ENCODE peak calls at places on chromosomes 13 and 19, in five cellular contexts. U is SK-N-SH, Y is GM12878, P is IMR-90, Z is K562. K is an unnamed sample.

GRCh38 chr13:44764334-44764733 is 188.2 kb upstream of the TSC22D1 start:
- DNase-seq in Z (no peak), P (no peak), U (no peak), Y (no peak), K (no peak)

GRCh38 chr13:113726961-113727411 is 32.0 kb upstream of the TMEM255B start:
- DNase-seq in U (no peak), Z (no peak), Y (no peak), P (peak; percentile 31), K (no peak)

GRCh38 chr13:74708629-74709028 is 574.4 kb upstream of the KLF12 start:
- DNase-seq in Y (no peak), U (no peak), P (no peak), Z (no peak), K (no peak)

GRCh38 chr19:23509686-23510450 is 114.6 kb upstream of the ZNF91 start:
- DNase-seq in Y (no peak), U (no peak), P (no peak), Z (no peak), K (no peak)

GRCh38 chr13:87777395-87777794 is 106.2 kb downstream of the SLITRK5 start:
- DNase-seq in Z (no peak), P (no peak), Y (no peak), U (no peak), K (no peak)

GRCh38 chr19:42279148-42279901 is 10.3 kb downstream of the CIC start:
- DNase-seq in Z (no peak), P (no peak), U (no peak), Y (no peak), K (no peak)

GRCh38 chr19:38665950-38666661 is 18.7 kb downstream of the ACTN4 start:
- DNase-seq in U (no peak), Z (no peak), P (peak; percentile 51), Y (no peak), K (peak; percentile 86)

GRCh38 chr13:102018716-102019115 is 383.1 kb downstream of the FGF14 start:
- DNase-seq in Y (no peak), U (no peak), Z (no peak), P (no peak), K (no peak)

GRCh38 chr13:51276684-51277083 is 54.5 kb downstream of the FAM124A start:
- DNase-seq in P (no peak), U (no peak), Z (no peak), Y (no peak), K (no peak)

GRCh38 chr13:80903911-80904310 is 563.0 kb upstream of the SPRY2 start:
- DNase-seq in Z (no peak), U (no peak), P (no peak), Y (no peak), K (no peak)

GRCh38 chr13:105220886-105221285 is 1314.6 kb downstream of the EFNB2 start:
- DNase-seq in U (no peak), Z (no peak), P (peak; percentile 52), Y (no peak), K (no peak)

GRCh38 chr19:16200776-16201391 is 3.2 kb downstream of the AP1M1 start:
- DNase-seq in Z (no peak), Y (no peak), P (no peak), U (no peak), K (no peak)

GRCh38 chr13:35891973-35892441 is 239.2 kb downstream of the DCLK1 start:
- DNase-seq in P (peak; percentile 40), Y (no peak), Z (no peak), U (no peak), K (no peak)

GRCh38 chr13:86572115-86572514 is 772.9 kb upstream of the SLITRK6 start:
- DNase-seq in Y (no peak), P (peak; percentile 80), Z (no peak), U (no peak), K (no peak)

GRCh38 chr13:58907347-58907746 is 1256.4 kb downstream of the DIAPH3 start:
- DNase-seq in U (no peak), Y (no peak), Z (no peak), P (peak; percentile 0), K (no peak)

GRCh38 chr19:44677019-44677809 is 5.9 kb downstream of the CEACAM19 start:
- DNase-seq in U (peak; percentile 53), P (peak; percentile 70), Z (peak; percentile 72), Y (no peak), K (peak; percentile 89)

GRCh38 chr19:46571495-46571894 is 29.6 kb upstream of the CALM3 start:
- DNase-seq in U (peak; percentile 63), Z (peak; percentile 46), P (no peak), Y (no peak), K (peak; percentile 79)
- TF ChIP-seq CTCF in U (no peak), Z (peak; percentile 48), P (peak; percentile 6), Y (no peak), K (peak; percentile 7)

GRCh38 chr19:11050323-11051114 is 38.7 kb upstream of the LDLR start:
- DNase-seq in Y (no peak), U (no peak), Z (no peak), P (no peak), K (no peak)

GRCh38 chr19:11047856-11048255 is 41.4 kb upstream of the LDLR start:
- DNase-seq in P (no peak), Y (no peak), U (no peak), Z (no peak), K (no peak)

GRCh38 chr19:11054628-11055027 is 34.6 kb upstream of the LDLR start:
- DNase-seq in Y (no peak), U (no peak), P (no peak), Z (no peak), K (no peak)

GRCh38 chr19:11054200-11054599 is 35.1 kb upstream of the LDLR start:
- DNase-seq in P (no peak), Z (no peak), Y (no peak), U (no peak), K (no peak)

DNA sequence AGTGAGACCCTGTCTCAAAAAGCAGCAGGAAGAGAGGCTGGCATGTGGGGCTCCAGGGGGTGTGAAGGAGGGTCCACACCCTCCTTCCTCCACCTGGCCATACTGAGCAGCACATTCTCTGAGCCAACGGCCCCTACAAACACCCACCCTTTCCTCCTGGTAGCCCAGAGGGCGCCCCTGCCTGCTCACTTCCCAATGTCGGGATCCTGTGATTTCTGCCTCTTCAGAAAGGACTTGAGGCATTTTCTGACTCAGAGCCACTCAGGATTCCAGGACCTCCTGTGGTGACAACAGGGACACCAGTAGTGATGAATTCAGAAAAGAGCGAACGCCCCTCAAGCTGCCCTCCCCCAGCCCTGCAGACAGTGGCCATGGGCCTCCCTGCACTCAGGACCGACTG is 36.9 kb upstream of the LDLR start:
- DNase-seq in P (no peak), U (no peak), Z (no peak), Y (no peak), K (no peak)
- H3K4me2 ChIP-seq in P (no peak overlapping the region), U (no peak overlapping the region), Z (no peak overlapping the region), Y (peak overlapping the region; percentile 13), K (no peak overlapping the region)

GRCh38 chr13:49584771-49585182 is 581 bp downstream of the RCBTB1 start:
- DNase-seq in Z (no peak), Y (no peak), P (peak; percentile 6), U (no peak), K (no peak)
- TF ChIP-seq RCOR1 in Z (no peak), Y (no peak), P (no peak), U (no peak), K (no peak)

DNA sequence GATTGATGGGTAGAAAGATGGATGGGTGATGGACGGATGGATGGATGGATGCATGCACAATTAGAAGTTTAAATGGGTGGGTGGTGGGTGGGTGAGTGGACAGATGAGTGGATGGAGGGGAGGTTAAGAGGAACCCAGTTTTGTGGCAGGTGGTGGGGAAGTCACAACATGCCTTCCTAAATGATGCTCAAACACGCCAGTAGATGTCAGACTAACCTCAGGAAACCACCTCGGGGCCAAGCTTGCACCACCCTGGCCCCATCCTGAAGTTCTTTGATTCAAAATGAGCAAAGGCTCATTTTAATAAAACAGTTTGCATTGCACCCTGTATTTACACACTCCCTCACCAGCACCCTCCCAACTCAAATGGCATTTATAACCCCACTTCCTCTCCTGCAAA is 91.3 kb upstream of the CACNA1A start:
- DNase-seq in U (peak; percentile 82), P (peak; percentile 74), Z (peak; percentile 75), Y (peak; percentile 25), K (peak; percentile 71)
- TF ChIP-seq CTCF in U (peak; percentile 74), P (peak; percentile 83), Z (peak; percentile 73), Y (peak; percentile 57), K (peak; percentile 63)

GRCh38 chr13:78780708-78781107 is 121.8 kb upstream of the OBI1 start:
- DNase-seq in U (no peak), P (no peak), Z (no peak), Y (no peak), K (no peak)
- H3K4me2 ChIP-seq in U (no peak overlapping the region), P (no peak overlapping the region), Z (no peak overlapping the region), Y (no peak overlapping the region), K (no peak overlapping the region)

GRCh38 chr19:6668696-6669095 is 1.3 kb downstream of the TNFSF14 start:
- DNase-seq in Y (no peak), P (no peak), U (no peak), Z (no peak), K (no peak)
- TF ChIP-seq RCOR1 in Y (no peak), P (no peak), U (no peak), Z (no peak), K (no peak)

DNA sequence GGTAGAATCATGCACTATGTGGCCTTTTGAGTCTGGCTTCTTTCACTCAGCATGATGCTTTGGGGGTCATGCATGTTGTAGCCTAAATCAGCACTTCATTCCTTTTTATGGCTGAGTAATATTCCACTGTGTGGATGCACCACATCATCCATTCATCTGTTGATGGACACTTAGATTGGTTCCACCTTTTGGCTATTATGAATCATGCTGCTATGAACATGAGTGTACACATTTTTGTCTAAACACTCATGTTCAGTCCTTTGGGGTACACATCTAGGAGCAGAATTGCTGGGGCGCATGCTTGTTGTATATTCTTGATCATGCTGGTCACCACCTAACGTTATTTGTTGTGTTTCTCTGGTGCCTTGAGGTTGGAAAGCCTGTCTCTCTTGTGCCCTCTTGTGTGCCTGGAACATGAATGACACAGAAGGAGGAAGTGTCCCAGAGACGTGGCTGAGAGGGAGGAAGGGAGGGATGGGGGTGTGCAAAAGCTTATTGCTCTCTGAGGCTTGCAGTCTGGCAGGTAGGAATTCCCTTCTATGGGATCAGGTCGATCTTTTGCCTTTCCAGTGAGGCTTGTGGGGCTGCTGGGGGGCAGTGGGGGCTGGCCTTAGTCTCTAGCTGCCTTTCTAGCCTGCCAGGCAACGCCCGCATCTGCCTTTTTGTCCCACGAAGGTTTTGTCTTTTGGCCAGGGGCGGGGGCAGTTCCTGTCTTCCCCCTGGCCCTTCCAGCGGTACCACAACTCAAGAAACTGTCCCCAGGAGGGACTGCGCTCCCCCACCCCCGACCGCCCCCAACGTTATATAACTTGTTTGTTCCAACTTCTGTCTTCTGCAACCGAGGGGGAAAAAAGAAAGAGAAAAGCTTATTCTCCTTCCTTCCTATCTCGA is 7.6 kb downstream of the KLHL26 start:
- DNase-seq in Y (no peak), P (no peak), U (no peak), Z (no peak), K (no peak)
- TF ChIP-seq CTCF in Y (peak; percentile 26), P (no peak), U (no peak), Z (peak; percentile 25), K (no peak)

GRCh38 chr19:39826311-39826945 is 7.5 kb downstream of the DYRK1B start:
- DNase-seq in U (no peak), Z (no peak), P (no peak), Y (no peak), K (no peak)

GRCh38 chr19:39825531-39826076 is 8.4 kb downstream of the DYRK1B start:
- DNase-seq in Y (no peak), Z (no peak), U (no peak), P (no peak), K (no peak)

GRCh38 chr19:39828015-39828633 is 5.8 kb downstream of the DYRK1B start:
- DNase-seq in Y (no peak), U (no peak), Z (no peak), P (no peak), K (no peak)

GRCh38 chr19:39828634-39829032 is 5.3 kb downstream of the DYRK1B start:
- DNase-seq in Z (no peak), U (no peak), Y (no peak), P (no peak), K (no peak)

GRCh38 chr19:39827216-39827615 is 6.7 kb downstream of the DYRK1B start:
- DNase-seq in U (no peak), P (no peak), Z (no peak), Y (no peak), K (no peak)
- H3K4me2 ChIP-seq in U (no peak overlapping the region), P (no peak overlapping the region), Z (no peak overlapping the region), Y (no peak overlapping the region), K (no peak overlapping the region)

K was measured in A549.